ENCODE peak calls at places on chromosomes 6 and 20, in ten cellular contexts. F is heart right ventricle; H is activated CD8-positive, alpha-beta memory T cell treated with anti-CD3 and anti-CD28 coated beads for 4 hours; O is astrocyte of the spinal cord; R is NCI-H2171 treated with DMSO at 0.1 percent for 48 hours; T is COR-L47; Q is fibroblast of mammary gland; B is CD8-positive, alpha-beta T cell; I is activated T-helper 2 cell treated with anti-CD3 and anti-CD28 coated beads, Interferon-gamma antibody, Interleukin-2, Interleukin-4, amounts not matched to agents 10 μg/mL and 5 μg/mL and 100 μg/mL, durations not matched to agents 14 hours and 24 hours and 36 hours; W is thyroid gland. Z is an unnamed sample.

GRCh38 chr6:43405354-43405753 is 22.0 kb upstream of the ABCC10 start:
- DNase-seq in B (no peak), R (no peak), W (no peak), O (no peak), F (no peak), Q (peak), H (no peak), T (no peak), I (no peak), Z (peak)

GRCh38 chr6:12606616-12607015 is 110.0 kb upstream of the PHACTR1 start:
- DNase-seq in O (no peak), H (no peak), W (no peak), F (no peak), Q (no peak), B (no peak), T (no peak), I (no peak), R (no peak), Z (no peak)

GRCh38 chr6:32291549-32291948 is 67.7 kb upstream of the NOTCH4 start:
- DNase-seq in F (no peak), Q (no peak), H (no peak), I (no peak), R (no peak), B (no peak), O (no peak), W (no peak), T (no peak), Z (no peak)

GRCh38 chr6:166862287-166862977 is 93.9 kb downstream of the RNASET2 start:
- DNase-seq in R (no peak), F (peak), Q (no peak), B (peak), T (peak), I (no peak), O (no peak), H (no peak), W (peak), Z (no peak)

GRCh38 chr6:1436334-1437306 is 47.2 kb downstream of the FOXF2 start:
- DNase-seq in B (peak), F (no peak), T (peak), H (no peak), R (peak), W (peak), O (peak), I (peak), Q (peak), Z (peak)

GRCh38 chr20:32707691-32708581 is 34.2 kb upstream of the C20orf203 start:
- DNase-seq in Q (no peak), F (no peak), T (no peak), H (no peak), I (no peak), W (no peak), R (no peak), B (no peak), O (peak), Z (peak)

GRCh38 chr6:87029711-87030314 is 65.1 kb downstream of the CGA start:
- DNase-seq in T (peak), B (no peak), H (no peak), O (peak), Q (peak), I (no peak), W (no peak), F (no peak), R (peak), Z (peak)

GRCh38 chr20:32040142-32040953 is 11.7 kb upstream of the HCK start:
- DNase-seq in R (no peak), W (no peak), O (no peak), F (peak), B (no peak), H (no peak), I (no peak), T (no peak), Q (no peak), Z (no peak)

GRCh38 chr6:109342564-109342963 is 39.7 kb downstream of the CD164 start:
- DNase-seq in Q (no peak), I (no peak), B (no peak), R (no peak), T (no peak), H (no peak), O (no peak), W (no peak), F (no peak), Z (no peak)

GRCh38 chr6:16725145-16725864 is 36.0 kb downstream of the ATXN1 start:
- DNase-seq in I (no peak), R (no peak), T (no peak), W (no peak), Q (peak), H (no peak), F (no peak), B (no peak), O (peak), Z (peak)

GRCh38 chr6:56742122-56742791 is 99.6 kb upstream of the DST start:
- DNase-seq in R (no peak), O (peak), B (no peak), Q (peak), H (no peak), T (no peak), W (no peak), F (no peak), I (no peak), Z (no peak)

Z was measured in iris pigment epithelial cell.